ENCODE peak calls at places on chromosomes 5 and 9, in four cellular contexts. One of them, this sample, is unnamed.

GRCh38 chr5:91076138-91076537 is 307.0 kb downstream of the ARRDC3 start:
- DNase-seq in B cell: no peak
- DNase-seq in NCI-H524: no peak
- DNase-seq in skeletal muscle cell: no peak
- DNase-seq in this sample: no peak

GRCh38 chr9:34125681-34126206 is 754 bp downstream of the DCAF12 start:
- DNase-seq in B cell: no peak
- DNase-seq in skeletal muscle cell: no peak
- DNase-seq in NCI-H524: peak
- DNase-seq in this sample: no peak

GRCh38 chr5:138352071-138352721 is at the start of gene KDM3B:
- DNase-seq in NCI-H524: peak
- DNase-seq in B cell: peak
- DNase-seq in skeletal muscle cell: peak
- DNase-seq in this sample: no peak

GRCh38 chr5:42636425-42636824 is 120.2 kb upstream of the CCDC152 start:
- DNase-seq in B cell: no peak
- DNase-seq in skeletal muscle cell: no peak
- DNase-seq in NCI-H524: peak
- DNase-seq in this sample: no peak

GRCh38 chr5:177500685-177501522 is 3.5 kb upstream of the PDLIM7 start:
- DNase-seq in B cell: peak
- DNase-seq in skeletal muscle cell: no peak
- DNase-seq in NCI-H524: peak
- DNase-seq in this sample: peak

GRCh38 chr5:151685749-151686672 is 704 bp downstream of the SPARC start:
- DNase-seq in B cell: no peak
- DNase-seq in skeletal muscle cell: no peak
- DNase-seq in NCI-H524: peak
- DNase-seq in this sample: no peak

GRCh38 chr9:71302776-71303175 is 181.4 kb upstream of the TRPM3 start:
- DNase-seq in B cell: no peak
- DNase-seq in NCI-H524: no peak
- DNase-seq in skeletal muscle cell: no peak
- DNase-seq in this sample: no peak

GRCh38 chr9:121618504-121618903 is 32.9 kb upstream of the DAB2IP start:
- DNase-seq in skeletal muscle cell: no peak
- DNase-seq in B cell: no peak
- DNase-seq in NCI-H524: no peak
- DNase-seq in this sample: no peak

GRCh38 chr9:82105729-82106128 is 117.2 kb downstream of the SPATA31D1 start:
- DNase-seq in B cell: no peak
- DNase-seq in NCI-H524: no peak
- DNase-seq in skeletal muscle cell: no peak
- DNase-seq in this sample: no peak

GRCh38 chr5:2684606-2685005 is 66.9 kb downstream of the IRX2 start:
- DNase-seq in skeletal muscle cell: no peak
- DNase-seq in B cell: no peak
- DNase-seq in NCI-H524: no peak
- DNase-seq in this sample: no peak